ENCODE peak calls at places on chromosomes 7 and 10, in five cellular contexts. One of them, this sample, is unnamed.

GRCh38 chr7:116399808-116400207 is 99.7 kb upstream of the CAV2 start:
- DNase-seq in IMR-90: peak; percentile 64
- DNase-seq in mesendoderm: peak; percentile 69
- DNase-seq in neuronal stem cell: no peak
- DNase-seq in H1: no peak
- DNase-seq in this sample: no peak

GRCh38 chr10:43843331-43844101 is 194.8 kb upstream of the ZNF32 start:
- DNase-seq in IMR-90: peak; percentile 86
- DNase-seq in mesendoderm: no peak
- DNase-seq in neuronal stem cell: no peak
- DNase-seq in H1: no peak
- DNase-seq in this sample: no peak

GRCh38 chr10:98377001-98377400 is 38.0 kb downstream of the PYROXD2 start:
- DNase-seq in IMR-90: no peak
- DNase-seq in mesendoderm: no peak
- DNase-seq in neuronal stem cell: no peak
- DNase-seq in H1: no peak
- DNase-seq in this sample: no peak

GRCh38 chr7:16223963-16224707 is 197.2 kb downstream of the CRPPA start:
- DNase-seq in IMR-90: no peak
- DNase-seq in mesendoderm: no peak
- DNase-seq in neuronal stem cell: no peak
- DNase-seq in H1: no peak
- DNase-seq in this sample: no peak

GRCh38 chr7:11133436-11133959 is 159.8 kb downstream of the PHF14 start:
- DNase-seq in IMR-90: no peak
- DNase-seq in mesendoderm: no peak
- DNase-seq in neuronal stem cell: no peak
- DNase-seq in H1: no peak
- DNase-seq in this sample: no peak

GRCh38 chr7:74542558-74543117 is 88.9 kb downstream of the GTF2IRD1 start:
- DNase-seq in IMR-90: no peak
- DNase-seq in mesendoderm: no peak
- DNase-seq in neuronal stem cell: no peak
- DNase-seq in H1: no peak
- DNase-seq in this sample: no peak

GRCh38 chr10:111677747-111678146 is 505.8 kb downstream of the GPAM start:
- DNase-seq in IMR-90: no peak
- DNase-seq in mesendoderm: no peak
- DNase-seq in neuronal stem cell: no peak
- DNase-seq in H1: no peak
- DNase-seq in this sample: no peak

GRCh38 chr7:158613481-158613880 is 25.9 kb upstream of the PTPRN2 start:
- DNase-seq in IMR-90: no peak
- DNase-seq in mesendoderm: no peak
- DNase-seq in neuronal stem cell: no peak
- DNase-seq in H1: no peak
- DNase-seq in this sample: no peak

DNA sequence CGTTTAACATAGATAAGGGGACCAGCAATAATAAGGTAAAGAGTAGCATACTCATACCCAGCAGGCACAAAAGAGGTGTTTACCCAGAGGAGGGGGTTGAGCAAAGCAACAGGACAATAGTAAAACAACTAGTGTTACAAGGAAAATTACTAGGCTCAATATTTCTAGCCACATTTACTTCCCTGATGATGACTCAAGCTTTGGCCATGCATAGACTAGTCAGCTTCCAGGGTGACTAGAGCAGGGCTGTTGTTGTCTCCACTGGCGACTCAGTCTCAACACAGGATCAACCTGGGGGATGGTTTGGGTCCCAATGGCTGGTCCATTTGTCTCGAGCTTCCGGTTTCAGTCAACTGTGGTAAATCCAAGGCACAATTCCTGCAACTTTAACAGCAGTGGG is 217.7 kb upstream of the KCND2 start:
- DNase-seq in IMR-90: peak; percentile 78
- DNase-seq in mesendoderm: peak; percentile 55
- DNase-seq in neuronal stem cell: no peak
- DNase-seq in H1: no peak
- DNase-seq in this sample: no peak
- H2BK5ac ChIP-seq in IMR-90: peak overlapping the region; percentile 100
- H2BK5ac ChIP-seq in mesendoderm: no peak overlapping the region
- H2BK5ac ChIP-seq in neuronal stem cell: no peak overlapping the region
- H2BK5ac ChIP-seq in H1: no peak overlapping the region
- H2BK5ac ChIP-seq in this sample: no peak overlapping the region

GRCh38 chr7:157278791-157279678 is 57.8 kb upstream of the DNAJB6 start:
- DNase-seq in IMR-90: no peak
- DNase-seq in mesendoderm: no peak
- DNase-seq in neuronal stem cell: no peak
- DNase-seq in H1: no peak
- DNase-seq in this sample: peak; percentile 65
- H3K27ac ChIP-seq in IMR-90: no peak overlapping the region
- H3K27ac ChIP-seq in mesendoderm: no peak overlapping the region
- H3K27ac ChIP-seq in neuronal stem cell: no peak overlapping the region
- H3K27ac ChIP-seq in H1: no peak overlapping the region
- H3K27ac ChIP-seq in this sample: no peak overlapping the region

DNA sequence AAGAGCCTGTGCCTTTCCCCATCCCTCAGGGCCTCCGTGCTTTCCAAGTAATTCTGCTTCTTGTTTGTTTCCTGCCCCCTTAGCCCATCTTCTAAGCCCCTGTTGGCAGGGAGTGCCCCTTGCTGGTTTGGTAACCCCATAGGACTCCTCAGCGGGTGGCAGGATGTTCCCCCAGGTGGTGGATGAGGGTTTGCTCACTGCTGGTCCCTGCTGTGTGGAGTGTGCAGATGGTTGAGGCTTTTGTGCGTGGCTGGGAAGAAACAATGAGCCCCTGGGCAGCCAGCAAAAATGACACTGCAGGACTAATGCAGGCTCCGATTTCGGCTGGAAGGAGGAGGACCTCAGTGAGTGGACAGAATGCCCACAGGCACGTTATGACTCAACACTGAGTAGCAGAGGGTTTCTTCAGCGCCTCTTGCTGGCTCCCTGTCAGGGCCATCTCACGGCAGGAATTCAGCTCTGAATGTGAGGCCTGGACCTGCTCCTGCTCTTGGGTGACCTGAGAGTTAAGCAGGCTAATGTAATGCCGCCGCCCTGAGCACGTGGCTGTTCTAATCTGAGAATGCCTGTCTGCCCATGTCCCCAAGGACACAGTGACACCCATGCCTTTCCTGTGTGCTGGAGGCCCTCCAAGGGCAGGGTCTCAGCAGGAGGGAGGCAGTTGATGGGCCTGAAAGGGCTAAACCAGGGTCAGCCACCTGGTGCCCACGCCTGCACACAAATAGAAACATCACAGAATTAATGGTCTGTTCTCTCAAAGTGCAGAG is 16.6 kb downstream of the BAG3 start:
- DNase-seq in IMR-90: peak; percentile 98
- DNase-seq in mesendoderm: peak; percentile 70
- DNase-seq in neuronal stem cell: peak; percentile 32
- DNase-seq in H1: peak; percentile 15
- DNase-seq in this sample: no peak
- H2BK5ac ChIP-seq in IMR-90: peak overlapping the region; percentile 95
- H2BK5ac ChIP-seq in mesendoderm: no peak overlapping the region
- H2BK5ac ChIP-seq in neuronal stem cell: no peak overlapping the region
- H2BK5ac ChIP-seq in H1: peak overlapping the region; percentile 58
- H2BK5ac ChIP-seq in this sample: no peak overlapping the region

GRCh38 chr10:73817826-73818225 is 6.4 kb upstream of the NDST2 start:
- DNase-seq in IMR-90: no peak
- DNase-seq in mesendoderm: no peak
- DNase-seq in neuronal stem cell: no peak
- DNase-seq in H1: no peak
- DNase-seq in this sample: no peak
- H3K27ac ChIP-seq in IMR-90: no peak overlapping the region
- H3K27ac ChIP-seq in mesendoderm: no peak overlapping the region
- H3K27ac ChIP-seq in neuronal stem cell: no peak overlapping the region
- H3K27ac ChIP-seq in H1: no peak overlapping the region
- H3K27ac ChIP-seq in this sample: no peak overlapping the region

GRCh38 chr10:100009793-100010676 is at the start of gene DNMBP:
- DNase-seq in IMR-90: peak; percentile 79
- DNase-seq in mesendoderm: peak; percentile 91
- DNase-seq in neuronal stem cell: peak; percentile 84
- DNase-seq in H1: no peak
- DNase-seq in this sample: peak; percentile 85
- H2BK5ac ChIP-seq in IMR-90: peak within 1 kb of the TSS; percentile 95
- H2BK5ac ChIP-seq in mesendoderm: peak within 1 kb of the TSS; percentile 64
- H2BK5ac ChIP-seq in neuronal stem cell: peak within 1 kb of the TSS; percentile 6
- H2BK5ac ChIP-seq in H1: no peak within 1 kb of the TSS
- H2BK5ac ChIP-seq in this sample: no peak within 1 kb of the TSS

GRCh38 chr10:26777686-26778085 is 80.2 kb downstream of the PDSS1 start:
- DNase-seq in IMR-90: no peak
- DNase-seq in mesendoderm: no peak
- DNase-seq in neuronal stem cell: no peak
- DNase-seq in H1: no peak
- DNase-seq in this sample: no peak

GRCh38 chr10:26779176-26779860 is 81.4 kb downstream of the ABI1 start:
- DNase-seq in IMR-90: no peak
- DNase-seq in mesendoderm: peak; percentile 74
- DNase-seq in neuronal stem cell: no peak
- DNase-seq in H1: no peak
- DNase-seq in this sample: no peak

GRCh38 chr10:26780106-26780792 is 80.5 kb downstream of the ABI1 start:
- DNase-seq in IMR-90: no peak
- DNase-seq in mesendoderm: no peak
- DNase-seq in neuronal stem cell: no peak
- DNase-seq in H1: no peak
- DNase-seq in this sample: no peak

GRCh38 chr10:26781797-26782196 is 79.0 kb downstream of the ABI1 start:
- DNase-seq in IMR-90: peak; percentile 38
- DNase-seq in mesendoderm: no peak
- DNase-seq in neuronal stem cell: no peak
- DNase-seq in H1: no peak
- DNase-seq in this sample: no peak

GRCh38 chr10:26780793-26781601 is 79.8 kb downstream of the ABI1 start:
- DNase-seq in IMR-90: peak; percentile 95
- DNase-seq in mesendoderm: peak; percentile 93
- DNase-seq in neuronal stem cell: no peak
- DNase-seq in H1: peak; percentile 33
- DNase-seq in this sample: peak; percentile 74
- H3K27ac ChIP-seq in IMR-90: peak overlapping the region; percentile 14
- H3K27ac ChIP-seq in mesendoderm: peak overlapping the region; percentile 35
- H3K27ac ChIP-seq in neuronal stem cell: no peak overlapping the region
- H3K27ac ChIP-seq in H1: no peak overlapping the region
- H3K27ac ChIP-seq in this sample: peak overlapping the region; percentile 29

GRCh38 chr10:22714524-22715289 is at the start of gene PIP4K2A:
- DNase-seq in IMR-90: peak; percentile 67
- DNase-seq in mesendoderm: peak; percentile 63
- DNase-seq in neuronal stem cell: peak; percentile 59
- DNase-seq in H1: no peak
- DNase-seq in this sample: peak; percentile 51

GRCh38 chr10:22711373-22711772 is 3.0 kb downstream of the PIP4K2A start:
- DNase-seq in IMR-90: no peak
- DNase-seq in mesendoderm: no peak
- DNase-seq in neuronal stem cell: no peak
- DNase-seq in H1: no peak
- DNase-seq in this sample: no peak

GRCh38 chr10:22712246-22712958 is 2.0 kb downstream of the PIP4K2A start:
- DNase-seq in IMR-90: peak; percentile 41
- DNase-seq in mesendoderm: no peak
- DNase-seq in neuronal stem cell: no peak
- DNase-seq in H1: no peak
- DNase-seq in this sample: no peak

GRCh38 chr10:22713853-22714523 is 390 bp downstream of the PIP4K2A start:
- DNase-seq in IMR-90: peak; percentile 13
- DNase-seq in mesendoderm: peak; percentile 42
- DNase-seq in neuronal stem cell: peak; percentile 24
- DNase-seq in H1: no peak
- DNase-seq in this sample: peak; percentile 34

GRCh38 chr10:22712959-22713852 is 1.2 kb downstream of the PIP4K2A start:
- DNase-seq in IMR-90: peak; percentile 33
- DNase-seq in mesendoderm: peak; percentile 70
- DNase-seq in neuronal stem cell: peak; percentile 14
- DNase-seq in H1: no peak
- DNase-seq in this sample: peak; percentile 31
- H2BK5ac ChIP-seq in IMR-90: peak overlapping the region; percentile 83
- H2BK5ac ChIP-seq in mesendoderm: no peak overlapping the region
- H2BK5ac ChIP-seq in neuronal stem cell: no peak overlapping the region
- H2BK5ac ChIP-seq in H1: no peak overlapping the region
- H2BK5ac ChIP-seq in this sample: no peak overlapping the region

DNA sequence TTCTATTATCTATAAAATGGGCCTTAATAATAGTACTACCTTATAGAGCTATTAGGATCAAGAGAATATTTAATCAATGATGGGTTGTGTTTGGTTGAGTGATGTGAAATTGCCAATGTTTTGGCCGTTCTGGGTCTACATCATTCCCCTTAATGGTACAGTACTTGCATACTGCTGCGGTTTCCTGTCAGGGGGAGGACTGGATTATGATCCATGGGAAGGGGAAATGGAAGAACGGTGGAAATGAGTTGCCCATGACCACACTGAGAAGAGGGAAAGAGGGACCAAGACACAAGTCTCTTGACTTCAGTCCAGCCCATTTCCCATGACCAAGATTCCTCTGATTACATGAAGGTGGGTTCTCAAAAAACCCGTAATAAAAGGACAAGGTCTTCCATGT is 999 bp upstream of the MRPS24 start:
- DNase-seq in IMR-90: no peak
- DNase-seq in mesendoderm: no peak
- DNase-seq in neuronal stem cell: no peak
- DNase-seq in H1: no peak
- DNase-seq in this sample: no peak
- H3K27ac ChIP-seq in IMR-90: peak overlapping the region; percentile 97
- H3K27ac ChIP-seq in mesendoderm: no peak overlapping the region
- H3K27ac ChIP-seq in neuronal stem cell: no peak overlapping the region
- H3K27ac ChIP-seq in H1: no peak overlapping the region
- H3K27ac ChIP-seq in this sample: no peak overlapping the region

GRCh38 chr10:112810651-112811215 is 139.3 kb upstream of the TCF7L2 start:
- DNase-seq in IMR-90: no peak
- DNase-seq in mesendoderm: no peak
- DNase-seq in neuronal stem cell: no peak
- DNase-seq in H1: no peak
- DNase-seq in this sample: peak; percentile 20

GRCh38 chr10:112815238-112816032 is 134.6 kb upstream of the TCF7L2 start:
- DNase-seq in IMR-90: peak; percentile 67
- DNase-seq in mesendoderm: peak; percentile 83
- DNase-seq in neuronal stem cell: no peak
- DNase-seq in H1: no peak
- DNase-seq in this sample: no peak

GRCh38 chr10:112813866-112814596 is 136.0 kb upstream of the TCF7L2 start:
- DNase-seq in IMR-90: no peak
- DNase-seq in mesendoderm: no peak
- DNase-seq in neuronal stem cell: no peak
- DNase-seq in H1: no peak
- DNase-seq in this sample: no peak

GRCh38 chr10:112811741-112812551 is 138.1 kb upstream of the TCF7L2 start:
- DNase-seq in IMR-90: peak; percentile 94
- DNase-seq in mesendoderm: peak; percentile 94
- DNase-seq in neuronal stem cell: no peak
- DNase-seq in H1: peak; percentile 94
- DNase-seq in this sample: peak; percentile 85

GRCh38 chr10:112812571-112812970 is 137.5 kb upstream of the TCF7L2 start:
- DNase-seq in IMR-90: no peak
- DNase-seq in mesendoderm: peak; percentile 77
- DNase-seq in neuronal stem cell: no peak
- DNase-seq in H1: no peak
- DNase-seq in this sample: no peak
- H2BK5ac ChIP-seq in IMR-90: peak overlapping the region; percentile 55
- H2BK5ac ChIP-seq in mesendoderm: peak overlapping the region; percentile 89
- H2BK5ac ChIP-seq in neuronal stem cell: no peak overlapping the region
- H2BK5ac ChIP-seq in H1: peak overlapping the region; percentile 18
- H2BK5ac ChIP-seq in this sample: no peak overlapping the region